ENCODE peak calls at places on chromosomes 4 and X, in five cellular contexts. One of them, this sample, is unnamed.

GRCh38 chr4:141311805-141312204 is 91.1 kb downstream of the ZNF330 start:
- DNase-seq in cardiac fibroblast: no peak
- DNase-seq in MG63: no peak
- DNase-seq in brain microvascular endothelial cell: no peak
- DNase-seq in NCI-H1092: no peak
- DNase-seq in this sample: no peak

GRCh38 chr4:6278801-6279197 is 9.1 kb downstream of the WFS1 start:
- DNase-seq in cardiac fibroblast: peak; percentile 76
- DNase-seq in MG63: no peak
- DNase-seq in brain microvascular endothelial cell: peak; percentile 56
- DNase-seq in NCI-H1092: no peak
- DNase-seq in this sample: no peak

GRCh38 chr4:67581913-67582312 is 23.4 kb downstream of the STAP1 start:
- DNase-seq in cardiac fibroblast: no peak
- DNase-seq in MG63: no peak
- DNase-seq in brain microvascular endothelial cell: no peak
- DNase-seq in NCI-H1092: no peak
- DNase-seq in this sample: no peak

GRCh38 chr4:26762650-26763049 is 98.0 kb upstream of the STIM2 start:
- DNase-seq in cardiac fibroblast: peak; percentile 27
- DNase-seq in MG63: no peak
- DNase-seq in brain microvascular endothelial cell: no peak
- DNase-seq in NCI-H1092: no peak
- DNase-seq in this sample: no peak

GRCh38 chrX:30196322-30196721 is 19.0 kb upstream of the MAGEB2 start:
- DNase-seq in cardiac fibroblast: peak; percentile 3
- DNase-seq in MG63: no peak
- DNase-seq in brain microvascular endothelial cell: peak; percentile 1
- DNase-seq in NCI-H1092: no peak
- DNase-seq in this sample: no peak

GRCh38 chr4:148056879-148057278 is 325.0 kb downstream of the ARHGAP10 start:
- DNase-seq in cardiac fibroblast: peak; percentile 52
- DNase-seq in MG63: peak; percentile 58
- DNase-seq in brain microvascular endothelial cell: peak; percentile 63
- DNase-seq in NCI-H1092: no peak
- DNase-seq in this sample: peak; percentile 13

GRCh38 chrX:44484607-44485146 is 58.0 kb downstream of the FUNDC1 start:
- DNase-seq in cardiac fibroblast: no peak
- DNase-seq in MG63: no peak
- DNase-seq in brain microvascular endothelial cell: no peak
- DNase-seq in NCI-H1092: no peak
- DNase-seq in this sample: no peak

GRCh38 chrX:63918611-63919010 is 133.6 kb upstream of the ARHGEF9 start:
- DNase-seq in cardiac fibroblast: no peak
- DNase-seq in MG63: peak; percentile 8
- DNase-seq in brain microvascular endothelial cell: peak; percentile 76
- DNase-seq in NCI-H1092: no peak
- DNase-seq in this sample: no peak

GRCh38 chrX:107871136-107871535 is 45.5 kb downstream of the MID2 start:
- DNase-seq in cardiac fibroblast: no peak
- DNase-seq in MG63: no peak
- DNase-seq in brain microvascular endothelial cell: no peak
- DNase-seq in NCI-H1092: no peak
- DNase-seq in this sample: no peak

GRCh38 chrX:40006025-40007017 is 91.4 kb downstream of the BCOR start:
- DNase-seq in cardiac fibroblast: peak; percentile 31
- DNase-seq in MG63: no peak
- DNase-seq in brain microvascular endothelial cell: no peak
- DNase-seq in NCI-H1092: no peak
- DNase-seq in this sample: no peak

GRCh38 chr4:9999956-10000551 is 21.2 kb downstream of the SLC2A9 start:
- DNase-seq in cardiac fibroblast: no peak
- DNase-seq in MG63: no peak
- DNase-seq in brain microvascular endothelial cell: peak; percentile 51
- DNase-seq in NCI-H1092: no peak
- DNase-seq in this sample: no peak

GRCh38 chrX:40471965-40472648 is 108.7 kb upstream of the ATP6AP2 start:
- DNase-seq in cardiac fibroblast: peak; percentile 79
- DNase-seq in MG63: peak; percentile 38
- DNase-seq in brain microvascular endothelial cell: peak; percentile 30
- DNase-seq in NCI-H1092: peak; percentile 26
- DNase-seq in this sample: peak; percentile 34

GRCh38 chrX:87728459-87728858 is 210.9 kb downstream of the KLHL4 start:
- DNase-seq in cardiac fibroblast: no peak
- DNase-seq in MG63: no peak
- DNase-seq in brain microvascular endothelial cell: no peak
- DNase-seq in NCI-H1092: no peak
- DNase-seq in this sample: no peak

GRCh38 chrX:70481424-70481823 is 36.8 kb downstream of the DLG3 start:
- DNase-seq in cardiac fibroblast: peak; percentile 30
- DNase-seq in MG63: no peak
- DNase-seq in brain microvascular endothelial cell: no peak
- DNase-seq in NCI-H1092: no peak
- DNase-seq in this sample: no peak